ENCODE peak calls at places on chromosomes 2 and 18, in eight cellular contexts. One of them, this sample, is unnamed.

GRCh38 chr2:134581877-134582546 is 136.8 kb downstream of the TMEM163 start:
- DNase-seq in kidney tubule cell: peak
- DNase-seq in naive thymus-derived CD4-positive, alpha-beta T cell: no peak
- DNase-seq in NCI-H774: no peak
- DNase-seq in thoracic aorta: no peak
- DNase-seq in HS-5: no peak
- DNase-seq in KBM-7: peak
- DNase-seq in bronchial epithelial cell: no peak
- DNase-seq in this sample: no peak

GRCh38 chr2:17334300-17334699 is 183.9 kb downstream of the RAD51AP2 start:
- DNase-seq in kidney tubule cell: no peak
- DNase-seq in naive thymus-derived CD4-positive, alpha-beta T cell: no peak
- DNase-seq in NCI-H774: no peak
- DNase-seq in thoracic aorta: no peak
- DNase-seq in HS-5: no peak
- DNase-seq in KBM-7: no peak
- DNase-seq in bronchial epithelial cell: no peak
- DNase-seq in this sample: no peak

GRCh38 chr2:234905547-234906260 is 46.1 kb upstream of the SH3BP4 start:
- DNase-seq in kidney tubule cell: peak
- DNase-seq in naive thymus-derived CD4-positive, alpha-beta T cell: no peak
- DNase-seq in NCI-H774: no peak
- DNase-seq in thoracic aorta: no peak
- DNase-seq in HS-5: no peak
- DNase-seq in KBM-7: no peak
- DNase-seq in bronchial epithelial cell: no peak
- DNase-seq in this sample: no peak

GRCh38 chr2:20444993-20445910 is 1.6 kb upstream of the RHOB start:
- DNase-seq in kidney tubule cell: no peak
- DNase-seq in naive thymus-derived CD4-positive, alpha-beta T cell: no peak
- DNase-seq in NCI-H774: no peak
- DNase-seq in thoracic aorta: no peak
- DNase-seq in HS-5: no peak
- DNase-seq in KBM-7: no peak
- DNase-seq in bronchial epithelial cell: no peak
- DNase-seq in this sample: no peak

GRCh38 chr2:240429872-240430491 is 5.5 kb upstream of the GPC1 start:
- DNase-seq in kidney tubule cell: no peak
- DNase-seq in naive thymus-derived CD4-positive, alpha-beta T cell: no peak
- DNase-seq in NCI-H774: no peak
- DNase-seq in thoracic aorta: no peak
- DNase-seq in HS-5: no peak
- DNase-seq in KBM-7: no peak
- DNase-seq in bronchial epithelial cell: no peak
- DNase-seq in this sample: no peak

GRCh38 chr2:138722316-138722715 is 57.9 kb downstream of the NXPH2 start:
- DNase-seq in kidney tubule cell: peak
- DNase-seq in naive thymus-derived CD4-positive, alpha-beta T cell: no peak
- DNase-seq in NCI-H774: no peak
- DNase-seq in thoracic aorta: no peak
- DNase-seq in HS-5: no peak
- DNase-seq in KBM-7: no peak
- DNase-seq in bronchial epithelial cell: no peak
- DNase-seq in this sample: no peak

GRCh38 chr18:5294113-5294617 is 1.4 kb downstream of the ZBTB14 start:
- DNase-seq in kidney tubule cell: no peak
- DNase-seq in naive thymus-derived CD4-positive, alpha-beta T cell: peak
- DNase-seq in NCI-H774: no peak
- DNase-seq in thoracic aorta: no peak
- DNase-seq in HS-5: no peak
- DNase-seq in KBM-7: no peak
- DNase-seq in bronchial epithelial cell: no peak
- DNase-seq in this sample: no peak

GRCh38 chr2:180571559-180571958 is 408.8 kb upstream of the UBE2E3 start:
- DNase-seq in kidney tubule cell: peak
- DNase-seq in naive thymus-derived CD4-positive, alpha-beta T cell: no peak
- DNase-seq in NCI-H774: no peak
- DNase-seq in thoracic aorta: no peak
- DNase-seq in HS-5: peak
- DNase-seq in KBM-7: no peak
- DNase-seq in bronchial epithelial cell: peak
- DNase-seq in this sample: no peak

GRCh38 chr2:239691720-239692119 is 290.9 kb upstream of the HDAC4 start:
- DNase-seq in kidney tubule cell: no peak
- DNase-seq in naive thymus-derived CD4-positive, alpha-beta T cell: no peak
- DNase-seq in NCI-H774: no peak
- DNase-seq in thoracic aorta: no peak
- DNase-seq in HS-5: no peak
- DNase-seq in KBM-7: no peak
- DNase-seq in bronchial epithelial cell: no peak
- DNase-seq in this sample: no peak

GRCh38 chr18:57561728-57562423 is 24.6 kb downstream of the FECH start:
- DNase-seq in kidney tubule cell: peak
- DNase-seq in naive thymus-derived CD4-positive, alpha-beta T cell: peak
- DNase-seq in NCI-H774: peak
- DNase-seq in thoracic aorta: no peak
- DNase-seq in HS-5: no peak
- DNase-seq in KBM-7: peak
- DNase-seq in bronchial epithelial cell: peak
- DNase-seq in this sample: peak

GRCh38 chr18:62784966-62785413 is 69.6 kb downstream of the PHLPP1 start:
- DNase-seq in kidney tubule cell: peak
- DNase-seq in naive thymus-derived CD4-positive, alpha-beta T cell: no peak
- DNase-seq in NCI-H774: no peak
- DNase-seq in thoracic aorta: no peak
- DNase-seq in HS-5: peak
- DNase-seq in KBM-7: no peak
- DNase-seq in bronchial epithelial cell: no peak
- DNase-seq in this sample: no peak

GRCh38 chr18:21243041-21243431 is 1.0 kb downstream of the GREB1L start:
- DNase-seq in kidney tubule cell: peak
- DNase-seq in naive thymus-derived CD4-positive, alpha-beta T cell: no peak
- DNase-seq in NCI-H774: no peak
- DNase-seq in thoracic aorta: no peak
- DNase-seq in HS-5: no peak
- DNase-seq in KBM-7: peak
- DNase-seq in bronchial epithelial cell: no peak
- DNase-seq in this sample: peak

GRCh38 chr18:47184419-47185050 is 8.4 kb upstream of the IER3IP1 start:
- DNase-seq in kidney tubule cell: peak
- DNase-seq in naive thymus-derived CD4-positive, alpha-beta T cell: no peak
- DNase-seq in NCI-H774: no peak
- DNase-seq in thoracic aorta: no peak
- DNase-seq in HS-5: no peak
- DNase-seq in KBM-7: peak
- DNase-seq in bronchial epithelial cell: peak
- DNase-seq in this sample: peak

GRCh38 chr2:231387904-231388724 is 7.4 kb upstream of the B3GNT7 start:
- DNase-seq in kidney tubule cell: no peak
- DNase-seq in naive thymus-derived CD4-positive, alpha-beta T cell: no peak
- DNase-seq in NCI-H774: no peak
- DNase-seq in thoracic aorta: no peak
- DNase-seq in HS-5: no peak
- DNase-seq in KBM-7: no peak
- DNase-seq in bronchial epithelial cell: no peak
- DNase-seq in this sample: peak

GRCh38 chr2:239464166-239465016 is 63.6 kb upstream of the HDAC4 start:
- DNase-seq in kidney tubule cell: no peak
- DNase-seq in naive thymus-derived CD4-positive, alpha-beta T cell: no peak
- DNase-seq in NCI-H774: no peak
- DNase-seq in thoracic aorta: no peak
- DNase-seq in HS-5: no peak
- DNase-seq in KBM-7: no peak
- DNase-seq in bronchial epithelial cell: no peak
- DNase-seq in this sample: no peak